ENCODE peak calls at places on chromosome 7, in four cellular contexts. W, Y, S and F are unnamed samples.

GRCh38 chr7:6106140-6106904 is 75.1 kb downstream of the ANKRD61 start:
- DNase-seq in S (peak), Y (peak), W (peak), F (no peak)

GRCh38 chr7:50594136-50594535 is 28.9 kb upstream of the DDC start:
- DNase-seq in W (no peak), Y (no peak), S (no peak), F (no peak)

GRCh38 chr7:120742370-120742769 is 115.6 kb downstream of the TSPAN12 start:
- DNase-seq in W (no peak), Y (no peak), S (no peak), F (no peak)

GRCh38 chr7:130071701-130072622 is 1.6 kb downstream of the KLHDC10 start:
- DNase-seq in Y (peak), S (peak), W (peak), F (peak)

GRCh38 chr7:102925962-102926825 is 13.4 kb downstream of the LRRC17 start:
- DNase-seq in Y (no peak), W (no peak), S (peak), F (no peak)

GRCh38 chr7:387132-388022 is 97.4 kb downstream of the FOXL3 start:
- DNase-seq in S (no peak), Y (no peak), W (no peak), F (no peak)

GRCh38 chr7:116525298-116525912 is 569 bp downstream of the CAV1 start:
- DNase-seq in W (peak), Y (no peak), S (peak), F (no peak)

GRCh38 chr7:15606561-15606960 is 44.7 kb upstream of the AGMO start:
- DNase-seq in S (no peak), W (no peak), Y (no peak), F (no peak)

GRCh38 chr7:129635300-129636029 is 23.9 kb downstream of the NRF1 start:
- DNase-seq in W (peak), S (peak), Y (peak), F (peak)

GRCh38 chr7:24980695-24981543 is 941 bp upstream of the OSBPL3 start:
- DNase-seq in Y (no peak), W (peak), S (peak), F (no peak)

GRCh38 chr7:136039577-136040345 is 62.6 kb upstream of the MTPN start:
- DNase-seq in Y (no peak), W (no peak), S (no peak), F (no peak)

GRCh38 chr7:73823257-73823656 is 7.5 kb upstream of the CLDN4 start:
- DNase-seq in Y (no peak), S (no peak), W (no peak), F (no peak)

GRCh38 chr7:45663167-45663921 is 89.2 kb downstream of the ADCY1 start:
- DNase-seq in Y (no peak), S (peak), W (peak), F (no peak)

GRCh38 chr7:158093156-158093796 is 494.3 kb downstream of the PTPRN2 start:
- DNase-seq in Y (no peak), W (no peak), S (no peak), F (no peak)

GRCh38 chr7:112531675-112532074 is 50.9 kb downstream of the LSMEM1 start:
- DNase-seq in Y (no peak), S (no peak), W (no peak), F (no peak)